ENCODE peak calls at places on chromosomes 5 and 9, in six cellular contexts. E is PC-3, S is GM12865, B is HepG2, M is A549, T is Panc1. U is an unnamed sample.

GRCh38 chr5:132820162-132820754 is 7.2 kb downstream of the SOWAHA start:
- DNase-seq in E (peak; percentile 82), S (peak; percentile 94), B (peak; percentile 88), M (peak; percentile 90), T (peak; percentile 64), U (peak; percentile 90)

GRCh38 chr5:475704-476101 is 32.7 kb downstream of the EXOC3 start:
- DNase-seq in E (no peak), S (no peak), B (no peak), M (no peak), T (no peak), U (no peak)

GRCh38 chr9:93830224-93830596 is 124.9 kb downstream of the BARX1 start:
- DNase-seq in E (no peak), S (no peak), B (no peak), M (no peak), T (no peak), U (peak; percentile 3)

GRCh38 chr5:64869419-64869818 is 100.7 kb downstream of the CWC27 start:
- DNase-seq in E (peak; percentile 58), S (no peak), B (no peak), M (no peak), T (no peak), U (no peak)

GRCh38 chr9:18707078-18707477 is 233.1 kb downstream of the ADAMTSL1 start:
- DNase-seq in E (no peak), S (no peak), B (peak; percentile 7), M (no peak), T (no peak), U (no peak)

GRCh38 chr9:136947955-136948510 is 3.0 kb downstream of the C8G start:
- DNase-seq in E (peak; percentile 36), S (peak; percentile 52), B (peak; percentile 64), M (peak; percentile 71), T (no peak), U (no peak)

GRCh38 chr5:83988293-83988685 is 267.6 kb upstream of the HAPLN1 start:
- DNase-seq in E (no peak), S (no peak), B (no peak), M (no peak), T (no peak), U (no peak)

GRCh38 chr5:152051499-152052454 is 127.1 kb upstream of the GLRA1 start:
- DNase-seq in E (no peak), S (no peak), B (no peak), M (no peak), T (no peak), U (no peak)

GRCh38 chr9:15469406-15469805 is 41.4 kb downstream of the PSIP1 start:
- DNase-seq in E (no peak), S (no peak), B (no peak), M (no peak), T (no peak), U (no peak)

GRCh38 chr5:17813214-17813613 is 179.0 kb downstream of the TAF11L14 start:
- DNase-seq in E (peak; percentile 21), S (no peak), B (no peak), M (no peak), T (no peak), U (no peak)

GRCh38 chr9:75803130-75803529 is 87.3 kb upstream of the PCSK5 start:
- DNase-seq in E (no peak), S (no peak), B (no peak), M (no peak), T (no peak), U (no peak)

GRCh38 chr5:55638455-55638854 is 73.7 kb downstream of the SLC38A9 start:
- DNase-seq in E (peak; percentile 29), S (peak; percentile 20), B (no peak), M (no peak), T (no peak), U (no peak)

GRCh38 chr9:93960971-93961841 is 6.1 kb upstream of the BARX1 start:
- DNase-seq in E (no peak), S (no peak), B (no peak), M (no peak), T (no peak), U (no peak)

GRCh38 chr9:70830618-70831017 is 290.8 kb downstream of the TRPM3 start:
- DNase-seq in E (no peak), S (no peak), B (no peak), M (no peak), T (no peak), U (no peak)

GRCh38 chr9:22643541-22643940 is 196.9 kb downstream of the DMRTA1 start:
- DNase-seq in E (no peak), S (no peak), B (no peak), M (no peak), T (no peak), U (no peak)

GRCh38 chr9:14406463-14406862 is 92.5 kb upstream of the NFIB start:
- DNase-seq in E (no peak), S (no peak), B (no peak), M (no peak), T (no peak), U (no peak)

GRCh38 chr5:12730354-12730753 is 826.1 kb upstream of the CTNND2 start:
- DNase-seq in E (no peak), S (no peak), B (no peak), M (no peak), T (no peak), U (no peak)

GRCh38 chr9:77454668-77455067 is 193.5 kb downstream of the GNA14 start:
- DNase-seq in E (peak; percentile 27), S (no peak), B (no peak), M (no peak), T (no peak), U (no peak)

GRCh38 chr9:107491081-107492053 is 1.8 kb upstream of the KLF4 start:
- DNase-seq in E (no peak), S (no peak), B (no peak), M (no peak), T (no peak), U (no peak)

GRCh38 chr5:178248750-178249149 is 16.1 kb upstream of the PHYKPL start:
- DNase-seq in E (no peak), S (no peak), B (no peak), M (no peak), T (no peak), U (no peak)

GRCh38 chr5:177357459-177358332 is at the start of gene RGS14:
- DNase-seq in E (peak; percentile 70), S (peak; percentile 95), B (no peak), M (no peak), T (no peak), U (peak; percentile 92)

GRCh38 chr9:134552349-134552990 is 89.1 kb upstream of the COL5A1 start:
- DNase-seq in E (no peak), S (no peak), B (no peak), M (no peak), T (no peak), U (no peak)

GRCh38 chr9:95129651-95130291 is 187.7 kb downstream of the FANCC start:
- DNase-seq in E (no peak), S (no peak), B (peak; percentile 50), M (no peak), T (no peak), U (no peak)

DNA sequence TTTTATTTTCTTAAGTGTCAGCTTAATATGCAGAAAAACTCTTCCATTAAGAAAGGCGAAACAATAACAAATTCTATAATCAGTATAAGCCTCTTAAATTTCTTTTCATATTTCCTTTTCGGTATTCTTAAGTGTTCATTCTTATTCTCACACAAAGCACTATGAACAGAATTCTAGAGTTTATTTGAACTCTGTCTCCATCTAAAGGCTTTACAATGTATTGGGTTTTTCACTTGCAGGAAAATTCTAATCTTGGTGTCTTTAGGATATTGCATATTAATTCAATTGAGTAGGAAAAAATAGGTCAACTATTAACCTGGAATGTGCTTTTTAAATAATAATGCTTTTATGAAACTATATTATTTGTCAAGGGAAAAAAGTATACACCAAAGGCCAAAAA is 166.6 kb downstream of the SLF1 start:
- DNase-seq in E (peak; percentile 7), S (no peak), B (no peak), M (no peak), T (no peak), U (no peak)
- TF ChIP-seq CTCF in E (peak; percentile 44), S (no peak), B (no peak), M (no peak), T (no peak), U (peak; percentile 38)

GRCh38 chr9:132043708-132044107 is 36.0 kb downstream of the MED27 start:
- DNase-seq in E (no peak), S (no peak), B (no peak), M (no peak), T (no peak), U (no peak)

GRCh38 chr9:132040808-132041207 is 38.9 kb downstream of the MED27 start:
- DNase-seq in E (no peak), S (no peak), B (no peak), M (no peak), T (no peak), U (no peak)

GRCh38 chr9:132044176-132044880 is 35.3 kb downstream of the MED27 start:
- DNase-seq in E (no peak), S (no peak), B (no peak), M (no peak), T (no peak), U (no peak)

GRCh38 chr9:132041825-132042224 is 37.8 kb downstream of the MED27 start:
- DNase-seq in E (no peak), S (no peak), B (no peak), M (no peak), T (no peak), U (no peak)

GRCh38 chr9:132042324-132042723 is 37.3 kb downstream of the MED27 start:
- DNase-seq in E (peak; percentile 89), S (no peak), B (no peak), M (peak; percentile 36), T (peak; percentile 55), U (no peak)
- TF ChIP-seq CTCF in E (no peak), S (no peak), B (no peak), M (no peak), T (no peak), U (no peak)

GRCh38 chr5:111063709-111064322 is 7.7 kb upstream of the TSLP start:
- DNase-seq in E (peak; percentile 93), S (peak; percentile 53), B (peak; percentile 31), M (no peak), T (no peak), U (no peak)
- TF ChIP-seq CTCF in E (peak; percentile 95), S (peak; percentile 60), B (peak; percentile 64), M (peak; percentile 45), T (peak; percentile 67), U (peak; percentile 54)

GRCh38 chr9:87116492-87116891 is 169.2 kb upstream of the GAS1 start:
- DNase-seq in E (no peak), S (no peak), B (no peak), M (no peak), T (no peak), U (no peak)

GRCh38 chr9:87115790-87116189 is 168.5 kb upstream of the GAS1 start:
- DNase-seq in E (no peak), S (no peak), B (no peak), M (no peak), T (no peak), U (no peak)

GRCh38 chr9:87112656-87113055 is 165.3 kb upstream of the GAS1 start:
- DNase-seq in E (no peak), S (no peak), B (no peak), M (no peak), T (no peak), U (no peak)

GRCh38 chr9:87111010-87111409 is 163.7 kb upstream of the GAS1 start:
- DNase-seq in E (no peak), S (no peak), B (no peak), M (no peak), T (no peak), U (no peak)

DNA sequence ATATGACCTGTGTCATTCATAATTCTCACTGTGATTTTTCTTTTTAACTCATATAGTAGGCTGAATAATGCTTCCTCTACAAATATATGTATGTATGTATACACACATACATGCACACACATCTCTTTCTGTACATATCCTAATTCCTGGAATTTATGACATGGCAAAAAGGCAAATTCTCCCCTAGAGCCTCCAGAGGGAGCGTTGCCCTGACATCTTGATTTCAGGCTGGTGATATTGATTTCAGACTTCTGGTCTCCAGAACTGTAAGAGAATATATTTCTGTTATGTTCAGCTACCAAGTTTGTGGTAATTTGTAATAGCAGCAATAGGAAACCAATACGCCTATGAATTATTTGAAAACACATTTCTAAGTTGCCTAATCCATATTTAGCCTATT is 166.6 kb upstream of the GAS1 start:
- DNase-seq in E (no peak), S (no peak), B (no peak), M (no peak), T (no peak), U (no peak)
- TF ChIP-seq CTCF in E (no peak), S (no peak), B (no peak), M (no peak), T (no peak), U (no peak)

U was measured in GM10248.